ENCODE peak calls at places on chromosomes 6 and 20, in six cellular contexts. One of them, this sample, is unnamed.

GRCh38 chr6:168089186-168090063 is 10.4 kb upstream of the FRMD1 start:
- DNase-seq in T follicular helper cell: no peak
- DNase-seq in astrocyte of the spinal cord: no peak
- DNase-seq in NCI-H510A treated with DMSO at 0.1 percent for 48 hours: peak
- DNase-seq in stimulated activated CD4-positive, alpha-beta T cell treated with anti-CD3 and anti-CD28 coated beads, Interleukin-4, amount 100 ng/mL, for 1 hour: no peak
- DNase-seq in ascending aorta: no peak
- DNase-seq in this sample: peak

GRCh38 chr6:31247813-31248212 is 24.1 kb downstream of the HLA-C start:
- DNase-seq in NCI-H510A treated with DMSO at 0.1 percent for 48 hours: no peak
- DNase-seq in stimulated activated CD4-positive, alpha-beta T cell treated with anti-CD3 and anti-CD28 coated beads, Interleukin-4, amount 100 ng/mL, for 1 hour: no peak
- DNase-seq in astrocyte of the spinal cord: no peak
- DNase-seq in ascending aorta: no peak
- DNase-seq in T follicular helper cell: no peak
- DNase-seq in this sample: no peak

GRCh38 chr20:36493013-36493800 is 48.1 kb upstream of the MYL9 start:
- DNase-seq in ascending aorta: no peak
- DNase-seq in T follicular helper cell: no peak
- DNase-seq in stimulated activated CD4-positive, alpha-beta T cell treated with anti-CD3 and anti-CD28 coated beads, Interleukin-4, amount 100 ng/mL, for 1 hour: no peak
- DNase-seq in astrocyte of the spinal cord: no peak
- DNase-seq in NCI-H510A treated with DMSO at 0.1 percent for 48 hours: peak
- DNase-seq in this sample: peak

GRCh38 chr6:145814501-145815350 is at the start of gene FBXO30:
- DNase-seq in NCI-H510A treated with DMSO at 0.1 percent for 48 hours: peak
- DNase-seq in stimulated activated CD4-positive, alpha-beta T cell treated with anti-CD3 and anti-CD28 coated beads, Interleukin-4, amount 100 ng/mL, for 1 hour: peak
- DNase-seq in ascending aorta: peak
- DNase-seq in T follicular helper cell: peak
- DNase-seq in astrocyte of the spinal cord: peak
- DNase-seq in this sample: peak

GRCh38 chr6:166958926-166959861 is 2.8 kb upstream of the RNASET2 start:
- DNase-seq in stimulated activated CD4-positive, alpha-beta T cell treated with anti-CD3 and anti-CD28 coated beads, Interleukin-4, amount 100 ng/mL, for 1 hour: no peak
- DNase-seq in NCI-H510A treated with DMSO at 0.1 percent for 48 hours: no peak
- DNase-seq in T follicular helper cell: peak
- DNase-seq in ascending aorta: no peak
- DNase-seq in astrocyte of the spinal cord: no peak
- DNase-seq in this sample: no peak

GRCh38 chr6:79984261-79984660 is 20.2 kb upstream of the TTK start:
- DNase-seq in ascending aorta: no peak
- DNase-seq in NCI-H510A treated with DMSO at 0.1 percent for 48 hours: no peak
- DNase-seq in astrocyte of the spinal cord: peak
- DNase-seq in stimulated activated CD4-positive, alpha-beta T cell treated with anti-CD3 and anti-CD28 coated beads, Interleukin-4, amount 100 ng/mL, for 1 hour: no peak
- DNase-seq in T follicular helper cell: no peak
- DNase-seq in this sample: peak

GRCh38 chr20:58205850-58206249 is 22.6 kb downstream of the ANKRD60 start:
- DNase-seq in astrocyte of the spinal cord: no peak
- DNase-seq in T follicular helper cell: no peak
- DNase-seq in ascending aorta: no peak
- DNase-seq in stimulated activated CD4-positive, alpha-beta T cell treated with anti-CD3 and anti-CD28 coated beads, Interleukin-4, amount 100 ng/mL, for 1 hour: no peak
- DNase-seq in NCI-H510A treated with DMSO at 0.1 percent for 48 hours: no peak
- DNase-seq in this sample: no peak

GRCh38 chr6:150025201-150025917 is at the start of gene RAET1L:
- DNase-seq in ascending aorta: peak
- DNase-seq in stimulated activated CD4-positive, alpha-beta T cell treated with anti-CD3 and anti-CD28 coated beads, Interleukin-4, amount 100 ng/mL, for 1 hour: no peak
- DNase-seq in NCI-H510A treated with DMSO at 0.1 percent for 48 hours: no peak
- DNase-seq in astrocyte of the spinal cord: peak
- DNase-seq in T follicular helper cell: no peak
- DNase-seq in this sample: peak

GRCh38 chr20:3681931-3682820 is at the start of gene ADAM33:
- DNase-seq in stimulated activated CD4-positive, alpha-beta T cell treated with anti-CD3 and anti-CD28 coated beads, Interleukin-4, amount 100 ng/mL, for 1 hour: no peak
- DNase-seq in ascending aorta: peak
- DNase-seq in astrocyte of the spinal cord: no peak
- DNase-seq in T follicular helper cell: no peak
- DNase-seq in NCI-H510A treated with DMSO at 0.1 percent for 48 hours: no peak
- DNase-seq in this sample: peak

GRCh38 chr6:156425374-156425773 is 351.8 kb upstream of the ARID1B start:
- DNase-seq in NCI-H510A treated with DMSO at 0.1 percent for 48 hours: no peak
- DNase-seq in T follicular helper cell: no peak
- DNase-seq in ascending aorta: no peak
- DNase-seq in astrocyte of the spinal cord: peak
- DNase-seq in stimulated activated CD4-positive, alpha-beta T cell treated with anti-CD3 and anti-CD28 coated beads, Interleukin-4, amount 100 ng/mL, for 1 hour: no peak
- DNase-seq in this sample: no peak

GRCh38 chr6:3385660-3386151 is 71.1 kb downstream of the SLC22A23 start:
- DNase-seq in stimulated activated CD4-positive, alpha-beta T cell treated with anti-CD3 and anti-CD28 coated beads, Interleukin-4, amount 100 ng/mL, for 1 hour: no peak
- DNase-seq in ascending aorta: peak
- DNase-seq in NCI-H510A treated with DMSO at 0.1 percent for 48 hours: no peak
- DNase-seq in astrocyte of the spinal cord: peak
- DNase-seq in T follicular helper cell: no peak
- DNase-seq in this sample: no peak

GRCh38 chr6:151285121-151285520 is 45.4 kb downstream of the AKAP12 start:
- DNase-seq in NCI-H510A treated with DMSO at 0.1 percent for 48 hours: no peak
- DNase-seq in ascending aorta: no peak
- DNase-seq in astrocyte of the spinal cord: peak
- DNase-seq in stimulated activated CD4-positive, alpha-beta T cell treated with anti-CD3 and anti-CD28 coated beads, Interleukin-4, amount 100 ng/mL, for 1 hour: no peak
- DNase-seq in T follicular helper cell: no peak
- DNase-seq in this sample: no peak

GRCh38 chr6:112228480-112229332 is 25.7 kb downstream of the LAMA4 start:
- DNase-seq in stimulated activated CD4-positive, alpha-beta T cell treated with anti-CD3 and anti-CD28 coated beads, Interleukin-4, amount 100 ng/mL, for 1 hour: no peak
- DNase-seq in T follicular helper cell: no peak
- DNase-seq in NCI-H510A treated with DMSO at 0.1 percent for 48 hours: no peak
- DNase-seq in astrocyte of the spinal cord: no peak
- DNase-seq in ascending aorta: no peak
- DNase-seq in this sample: no peak

GRCh38 chr6:40620546-40620945 is 33.4 kb upstream of the LRFN2 start:
- DNase-seq in stimulated activated CD4-positive, alpha-beta T cell treated with anti-CD3 and anti-CD28 coated beads, Interleukin-4, amount 100 ng/mL, for 1 hour: no peak
- DNase-seq in NCI-H510A treated with DMSO at 0.1 percent for 48 hours: no peak
- DNase-seq in ascending aorta: peak
- DNase-seq in astrocyte of the spinal cord: no peak
- DNase-seq in T follicular helper cell: no peak
- DNase-seq in this sample: peak

GRCh38 chr20:1764136-1765033 is 106.8 kb upstream of the SIRPG start:
- DNase-seq in astrocyte of the spinal cord: peak
- DNase-seq in T follicular helper cell: peak
- DNase-seq in stimulated activated CD4-positive, alpha-beta T cell treated with anti-CD3 and anti-CD28 coated beads, Interleukin-4, amount 100 ng/mL, for 1 hour: peak
- DNase-seq in NCI-H510A treated with DMSO at 0.1 percent for 48 hours: peak
- DNase-seq in ascending aorta: peak
- DNase-seq in this sample: peak

GRCh38 chr6:100344761-100345160 is 120.0 kb downstream of the SIM1 start:
- DNase-seq in astrocyte of the spinal cord: peak
- DNase-seq in ascending aorta: no peak
- DNase-seq in T follicular helper cell: no peak
- DNase-seq in stimulated activated CD4-positive, alpha-beta T cell treated with anti-CD3 and anti-CD28 coated beads, Interleukin-4, amount 100 ng/mL, for 1 hour: no peak
- DNase-seq in NCI-H510A treated with DMSO at 0.1 percent for 48 hours: no peak
- DNase-seq in this sample: no peak

GRCh38 chr20:36355469-36356171 is 49.5 kb downstream of the DLGAP4 start:
- DNase-seq in ascending aorta: no peak
- DNase-seq in NCI-H510A treated with DMSO at 0.1 percent for 48 hours: no peak
- DNase-seq in stimulated activated CD4-positive, alpha-beta T cell treated with anti-CD3 and anti-CD28 coated beads, Interleukin-4, amount 100 ng/mL, for 1 hour: no peak
- DNase-seq in astrocyte of the spinal cord: no peak
- DNase-seq in T follicular helper cell: no peak
- DNase-seq in this sample: peak

GRCh38 chr6:113083947-113084346 is 736.8 kb downstream of the RFPL4B start:
- DNase-seq in ascending aorta: no peak
- DNase-seq in T follicular helper cell: no peak
- DNase-seq in NCI-H510A treated with DMSO at 0.1 percent for 48 hours: no peak
- DNase-seq in stimulated activated CD4-positive, alpha-beta T cell treated with anti-CD3 and anti-CD28 coated beads, Interleukin-4, amount 100 ng/mL, for 1 hour: no peak
- DNase-seq in astrocyte of the spinal cord: no peak
- DNase-seq in this sample: no peak

GRCh38 chr20:5189917-5190316 is 63.1 kb downstream of the CDS2 start:
- DNase-seq in stimulated activated CD4-positive, alpha-beta T cell treated with anti-CD3 and anti-CD28 coated beads, Interleukin-4, amount 100 ng/mL, for 1 hour: no peak
- DNase-seq in ascending aorta: no peak
- DNase-seq in T follicular helper cell: no peak
- DNase-seq in NCI-H510A treated with DMSO at 0.1 percent for 48 hours: no peak
- DNase-seq in astrocyte of the spinal cord: no peak
- DNase-seq in this sample: no peak

GRCh38 chr20:45969712-45970634 is 2.0 kb downstream of the ZNF335 start:
- DNase-seq in T follicular helper cell: no peak
- DNase-seq in NCI-H510A treated with DMSO at 0.1 percent for 48 hours: peak
- DNase-seq in stimulated activated CD4-positive, alpha-beta T cell treated with anti-CD3 and anti-CD28 coated beads, Interleukin-4, amount 100 ng/mL, for 1 hour: no peak
- DNase-seq in ascending aorta: peak
- DNase-seq in astrocyte of the spinal cord: peak
- DNase-seq in this sample: peak

GRCh38 chr6:126804255-126805064 is 314.0 kb upstream of the RSPO3 start:
- DNase-seq in stimulated activated CD4-positive, alpha-beta T cell treated with anti-CD3 and anti-CD28 coated beads, Interleukin-4, amount 100 ng/mL, for 1 hour: no peak
- DNase-seq in ascending aorta: no peak
- DNase-seq in T follicular helper cell: no peak
- DNase-seq in astrocyte of the spinal cord: peak
- DNase-seq in NCI-H510A treated with DMSO at 0.1 percent for 48 hours: peak
- DNase-seq in this sample: peak

GRCh38 chr6:37487891-37488290 is 11.8 kb downstream of the CCDC167 start:
- DNase-seq in stimulated activated CD4-positive, alpha-beta T cell treated with anti-CD3 and anti-CD28 coated beads, Interleukin-4, amount 100 ng/mL, for 1 hour: no peak
- DNase-seq in NCI-H510A treated with DMSO at 0.1 percent for 48 hours: no peak
- DNase-seq in T follicular helper cell: no peak
- DNase-seq in astrocyte of the spinal cord: no peak
- DNase-seq in ascending aorta: no peak
- DNase-seq in this sample: peak

GRCh38 chr6:145822432-145822831 is 7.8 kb upstream of the FBXO30 start:
- DNase-seq in T follicular helper cell: no peak
- DNase-seq in ascending aorta: no peak
- DNase-seq in stimulated activated CD4-positive, alpha-beta T cell treated with anti-CD3 and anti-CD28 coated beads, Interleukin-4, amount 100 ng/mL, for 1 hour: no peak
- DNase-seq in astrocyte of the spinal cord: no peak
- DNase-seq in NCI-H510A treated with DMSO at 0.1 percent for 48 hours: no peak
- DNase-seq in this sample: no peak

GRCh38 chr6:1321715-1322114 is 9.8 kb downstream of the FOXQ1 start:
- DNase-seq in astrocyte of the spinal cord: no peak
- DNase-seq in NCI-H510A treated with DMSO at 0.1 percent for 48 hours: no peak
- DNase-seq in T follicular helper cell: no peak
- DNase-seq in ascending aorta: no peak
- DNase-seq in stimulated activated CD4-positive, alpha-beta T cell treated with anti-CD3 and anti-CD28 coated beads, Interleukin-4, amount 100 ng/mL, for 1 hour: no peak
- DNase-seq in this sample: no peak

GRCh38 chr6:72890671-72891070 is 268.8 kb downstream of the KCNQ5 start:
- DNase-seq in T follicular helper cell: no peak
- DNase-seq in ascending aorta: no peak
- DNase-seq in NCI-H510A treated with DMSO at 0.1 percent for 48 hours: no peak
- DNase-seq in stimulated activated CD4-positive, alpha-beta T cell treated with anti-CD3 and anti-CD28 coated beads, Interleukin-4, amount 100 ng/mL, for 1 hour: no peak
- DNase-seq in astrocyte of the spinal cord: no peak
- DNase-seq in this sample: peak